ENCODE peak calls at places on chromosomes 6 and 20, in nine cellular contexts. O is HCT116; C is nephron progenitor cell; M is heart right ventricle; Y is CD4-positive, alpha-beta T cell; A is upper lobe of left lung; G is GM12865; U is body of pancreas; Z is foreskin fibroblast. H is an unnamed sample.

GRCh38 chr6:111534366-111534765 is 51.3 kb upstream of the REV3L start:
- DNase-seq in O (no peak), C (no peak), Y (no peak), Z (no peak), U (peak), G (no peak), M (peak), A (no peak), H (no peak)

GRCh38 chr6:26161322-26161721 is 74.1 kb downstream of the HFE start:
- DNase-seq in U (no peak), A (no peak), Y (no peak), C (no peak), O (no peak), M (no peak), Z (no peak), G (no peak), H (no peak)

GRCh38 chr20:46545077-46545826 is 5.2 kb downstream of the OCSTAMP start:
- DNase-seq in Z (no peak), M (no peak), G (peak), Y (no peak), U (no peak), C (no peak), A (peak), O (no peak), H (no peak)

GRCh38 chr6:107290491-107290890 is 168.9 kb downstream of the PDSS2 start:
- DNase-seq in O (no peak), A (no peak), M (no peak), C (no peak), G (no peak), Y (no peak), Z (no peak), U (no peak), H (no peak)

GRCh38 chr6:45388328-45388727 is 10.6 kb upstream of the SUPT3H start:
- DNase-seq in Z (peak), C (no peak), O (no peak), M (no peak), A (no peak), Y (no peak), U (no peak), G (no peak), H (no peak)

GRCh38 chr6:149284904-149285303 is 32.6 kb upstream of the TAB2 start:
- DNase-seq in G (peak), C (no peak), M (no peak), Y (no peak), A (no peak), Z (no peak), U (no peak), O (no peak), H (no peak)

GRCh38 chr6:17081860-17082508 is 19.9 kb upstream of the STMND1 start:
- DNase-seq in U (no peak), C (no peak), A (no peak), Z (no peak), M (no peak), O (no peak), Y (no peak), G (no peak), H (no peak)

GRCh38 chr6:24867104-24867703 is 68.5 kb upstream of the ARMH2 start:
- DNase-seq in C (no peak), Y (no peak), M (no peak), Z (no peak), G (no peak), U (no peak), A (no peak), O (no peak), H (no peak)

GRCh38 chr6:112846711-112847110 is 499.6 kb downstream of the RFPL4B start:
- DNase-seq in G (no peak), O (no peak), Z (no peak), A (no peak), Y (no peak), C (no peak), U (no peak), M (peak), H (no peak)

GRCh38 chr6:139871165-139871710 is 496.8 kb upstream of the CITED2 start:
- DNase-seq in M (no peak), Z (no peak), Y (no peak), O (no peak), U (no peak), C (no peak), A (no peak), G (no peak), H (no peak)

GRCh38 chr20:39795401-39796272 is 833.5 kb downstream of the DHX35 start:
- DNase-seq in O (no peak), A (no peak), Z (no peak), M (no peak), C (no peak), G (no peak), U (peak), Y (no peak), H (no peak)

GRCh38 chr20:9068232-9068781 is 580 bp upstream of the PLCB4 start:
- DNase-seq in C (peak), Y (no peak), A (peak), Z (peak), G (no peak), O (no peak), U (peak), M (peak), H (no peak)

GRCh38 chr6:35318200-35318844 is 20.7 kb downstream of the DEF6 start:
- DNase-seq in U (peak), O (no peak), A (peak), G (no peak), C (peak), M (peak), Z (peak), Y (no peak), H (no peak)

GRCh38 chr6:89146748-89147715 is 1.2 kb downstream of the PM20D2 start:
- DNase-seq in A (no peak), U (no peak), C (no peak), G (peak), M (peak), Y (no peak), O (peak), Z (no peak), H (no peak)

GRCh38 chr6:149478631-149479314 is 6.0 kb downstream of the ZC3H12D start:
- DNase-seq in Y (no peak), M (no peak), Z (no peak), G (no peak), U (no peak), C (no peak), A (no peak), O (no peak), H (no peak)

GRCh38 chr6:166543603-166544293 is 42.7 kb downstream of the RAMACL start:
- DNase-seq in A (no peak), O (no peak), Z (no peak), G (no peak), C (no peak), M (no peak), Y (no peak), U (no peak), H (no peak)

GRCh38 chr20:9119776-9120175 is 50.9 kb downstream of the PLCB4 start:
- DNase-seq in U (peak), M (peak), Z (no peak), A (no peak), Y (no peak), G (no peak), O (no peak), C (no peak), H (no peak)

GRCh38 chr20:2688041-2688591 is 4.5 kb upstream of the EBF4 start:
- DNase-seq in Y (peak), Z (peak), M (peak), C (peak), G (peak), A (peak), U (peak), O (peak), H (no peak)

GRCh38 chr6:100880149-100880900 is 804 bp downstream of the ASCC3 start:
- DNase-seq in C (no peak), M (no peak), O (no peak), Y (no peak), U (peak), A (no peak), G (no peak), Z (peak), H (no peak)

GRCh38 chr20:45833883-45834796 is 541 bp downstream of the SNX21 start:
- DNase-seq in O (no peak), M (peak), C (peak), Y (no peak), Z (no peak), U (peak), G (peak), A (peak), H (peak)

GRCh38 chr6:156832166-156832743 is 55.1 kb downstream of the ARID1B start:
- DNase-seq in M (peak), G (peak), U (peak), Z (peak), C (no peak), Y (no peak), A (no peak), O (peak), H (no peak)

GRCh38 chr6:154474636-154475428 is 35.7 kb downstream of the CNKSR3 start:
- DNase-seq in Y (no peak), M (no peak), U (no peak), Z (peak), C (no peak), A (no peak), O (peak), G (no peak), H (no peak)

GRCh38 chr6:6676910-6677441 is 88.5 kb downstream of the LY86 start:
- DNase-seq in A (no peak), Z (peak), M (peak), C (peak), O (peak), Y (peak), G (peak), U (peak), H (peak)

GRCh38 chr6:7469696-7470095 is 71.8 kb upstream of the DSP start:
- DNase-seq in A (no peak), O (no peak), U (no peak), C (no peak), Z (no peak), M (no peak), Y (no peak), G (no peak), H (no peak)

GRCh38 chr20:14288341-14289330 is 48.8 kb downstream of the FLRT3 start:
- DNase-seq in Y (no peak), G (no peak), U (no peak), C (no peak), O (peak), Z (peak), A (no peak), M (no peak), H (no peak)

GRCh38 chr20:11719153-11719552 is 198.5 kb upstream of the BTBD3 start:
- DNase-seq in U (no peak), Y (no peak), C (no peak), Z (no peak), G (no peak), O (no peak), M (no peak), A (no peak), H (no peak)

GRCh38 chr20:50342638-50343102 is 152.0 kb downstream of the CEBPB start:
- DNase-seq in G (no peak), A (no peak), Z (no peak), U (no peak), M (no peak), O (no peak), Y (no peak), C (no peak), H (no peak)

GRCh38 chr20:50343490-50344179 is 153.0 kb downstream of the CEBPB start:
- DNase-seq in Y (no peak), O (no peak), M (no peak), U (peak), G (no peak), A (peak), C (no peak), Z (no peak), H (no peak)

GRCh38 chr20:50343125-50343489 is 152.5 kb downstream of the CEBPB start:
- DNase-seq in G (no peak), A (no peak), O (no peak), C (no peak), Z (no peak), M (no peak), U (no peak), Y (no peak), H (no peak)

GRCh38 chr20:50345712-50346371 is 155.2 kb downstream of the CEBPB start:
- DNase-seq in U (no peak), Z (no peak), O (no peak), G (no peak), C (no peak), A (no peak), M (no peak), Y (no peak), H (no peak)

GRCh38 chr20:50344232-50345071 is 153.8 kb downstream of the CEBPB start:
- DNase-seq in O (no peak), G (peak), Z (no peak), C (no peak), M (no peak), U (no peak), Y (no peak), A (no peak), H (no peak)
- TF ChIP-seq CTCF in O (peak), G (peak), Z (no peak), C (no peak), M (peak), U (no peak), Y (no peak), A (peak), H (no peak)

DNA sequence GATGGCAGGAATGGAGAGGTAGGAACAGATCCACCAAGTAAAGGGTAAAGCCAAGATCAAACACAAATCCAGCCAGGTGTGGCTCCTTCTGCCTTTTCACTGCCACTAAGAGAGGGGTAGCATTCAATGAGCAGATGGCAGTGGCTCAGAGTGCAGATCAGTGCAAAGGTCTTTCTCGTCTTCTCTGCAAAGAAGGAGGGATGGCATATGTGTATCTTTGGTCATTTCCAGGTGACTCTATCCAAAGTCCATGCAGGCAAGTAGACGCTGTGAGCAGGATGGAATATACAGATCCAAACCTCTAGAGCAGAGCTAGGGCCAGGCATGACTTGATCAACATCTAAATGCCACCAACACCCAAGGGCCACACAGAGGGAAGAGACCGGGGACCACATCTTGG is 6.9 kb downstream of the BANF2 start:
- DNase-seq in M (no peak), A (no peak), C (no peak), Z (no peak), G (no peak), Y (no peak), O (no peak), U (peak), H (no peak)
- TF ChIP-seq CTCF in M (no peak), A (no peak), C (no peak), Z (no peak), G (no peak), Y (no peak), O (no peak), U (no peak), H (no peak)

GRCh38 chr6:3206339-3207015 is 21.0 kb downstream of the TUBB2B start:
- DNase-seq in U (no peak), G (no peak), M (no peak), O (no peak), Y (no peak), C (no peak), Z (no peak), A (no peak), H (no peak)
- TF ChIP-seq CTCF in U (no peak), G (no peak), M (no peak), O (no peak), Y (no peak), C (no peak), Z (no peak), A (no peak), H (no peak)

GRCh38 chr6:79697430-79697829 is 66.3 kb downstream of the SH3BGRL2 start:
- DNase-seq in U (no peak), O (no peak), Y (no peak), G (peak), A (no peak), M (no peak), Z (no peak), C (no peak), H (no peak)

GRCh38 chr6:79699606-79700005 is 68.5 kb downstream of the SH3BGRL2 start:
- DNase-seq in C (no peak), O (no peak), A (no peak), Y (no peak), M (no peak), U (no peak), G (no peak), Z (no peak), H (no peak)

GRCh38 chr6:79694156-79694555 is 63.0 kb downstream of the SH3BGRL2 start:
- DNase-seq in Z (no peak), M (no peak), G (no peak), C (no peak), A (no peak), O (no peak), Y (no peak), U (no peak), H (no peak)

DNA sequence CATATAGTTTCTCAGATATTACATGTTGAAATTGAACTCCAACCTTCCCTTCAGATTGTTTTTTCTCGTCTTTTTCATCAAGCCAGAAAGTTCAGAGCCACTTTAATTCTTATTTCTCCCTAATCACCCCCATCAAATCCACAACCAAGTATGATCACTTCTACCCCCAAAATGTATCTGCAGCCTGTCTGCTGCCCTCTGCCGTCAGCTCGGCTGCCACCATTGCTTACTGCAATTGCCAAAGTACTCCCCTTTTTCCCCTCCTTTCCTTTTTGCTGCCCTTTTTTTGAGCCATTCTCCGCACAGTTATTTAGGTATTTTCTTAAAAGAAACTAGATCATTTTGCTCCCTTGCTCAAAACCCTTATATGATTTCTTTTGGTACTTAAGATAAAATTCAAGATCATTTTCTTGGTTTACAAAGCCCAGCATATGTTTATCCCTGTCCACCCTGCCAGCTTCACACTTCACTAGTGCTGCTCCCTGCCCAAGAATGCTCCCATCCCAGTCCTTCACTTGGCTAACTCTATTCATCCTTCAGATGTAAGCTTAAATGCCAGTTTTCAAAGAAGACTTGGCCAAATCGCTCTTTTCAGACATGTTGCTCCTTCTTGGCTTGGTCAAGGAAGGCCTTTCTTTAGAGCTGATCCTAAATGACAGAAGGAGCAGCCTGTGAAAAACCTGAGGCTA is 63.6 kb downstream of the SH3BGRL2 start:
- DNase-seq in Z (no peak), A (no peak), O (no peak), G (no peak), C (no peak), Y (no peak), M (no peak), U (no peak), H (no peak)
- TF ChIP-seq CTCF in Z (no peak), A (no peak), O (no peak), G (no peak), C (peak), Y (no peak), M (no peak), U (no peak), H (no peak)

DNA sequence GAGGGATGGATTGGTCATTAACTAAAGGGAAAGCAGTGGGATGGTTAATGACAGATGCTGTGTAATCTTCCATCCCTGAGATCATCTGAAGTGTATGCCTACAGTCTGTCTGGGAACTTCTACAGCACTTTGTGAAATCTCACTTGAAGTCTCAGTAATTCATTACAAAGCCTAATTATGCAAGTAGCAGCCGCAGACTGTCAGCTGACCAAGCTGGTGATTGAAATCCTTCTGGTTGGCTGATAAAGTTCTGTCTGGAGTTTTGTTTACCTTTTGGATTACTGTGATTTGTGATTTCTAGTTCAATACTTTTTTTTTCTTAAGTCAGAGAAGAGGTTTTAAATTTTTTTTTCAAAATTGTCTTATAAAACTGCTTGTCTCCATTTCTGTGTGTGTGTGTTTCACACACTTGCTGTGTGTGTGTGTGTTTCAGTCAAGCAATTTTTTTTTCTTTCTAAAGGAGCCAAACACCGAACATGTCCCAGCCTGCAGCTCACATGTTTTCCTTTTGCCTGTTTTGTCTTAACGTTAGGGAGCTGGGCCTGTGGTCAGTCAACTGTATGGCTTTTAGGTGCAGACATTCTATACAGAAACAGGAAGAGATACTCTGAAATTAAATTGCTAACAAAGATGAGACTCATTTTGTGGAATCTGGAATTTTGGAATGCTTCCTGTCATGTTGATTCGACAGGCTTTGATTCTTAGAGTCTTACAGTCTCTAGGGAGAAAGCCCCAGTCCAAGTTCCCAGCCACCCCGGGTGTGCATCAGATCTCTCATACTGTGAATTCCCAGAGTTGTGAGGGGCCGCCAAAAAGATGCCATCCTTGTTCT is 28.5 kb upstream of the ADGRF4 start:
- DNase-seq in M (no peak), O (no peak), U (no peak), Y (no peak), C (peak), Z (no peak), A (no peak), G (no peak), H (no peak)
- TF ChIP-seq CTCF in M (no peak), O (no peak), U (no peak), Y (no peak), C (no peak), Z (no peak), A (no peak), G (no peak), H (no peak)

GRCh38 chr20:58512808-58513552 is 2.2 kb downstream of the APCDD1L start:
- DNase-seq in G (no peak), Y (no peak), M (no peak), O (no peak), A (no peak), C (no peak), U (no peak), Z (no peak), H (no peak)
- TF ChIP-seq CTCF in G (no peak), Y (no peak), M (no peak), O (no peak), A (no peak), C (no peak), U (no peak), Z (no peak), H (no peak)

DNA sequence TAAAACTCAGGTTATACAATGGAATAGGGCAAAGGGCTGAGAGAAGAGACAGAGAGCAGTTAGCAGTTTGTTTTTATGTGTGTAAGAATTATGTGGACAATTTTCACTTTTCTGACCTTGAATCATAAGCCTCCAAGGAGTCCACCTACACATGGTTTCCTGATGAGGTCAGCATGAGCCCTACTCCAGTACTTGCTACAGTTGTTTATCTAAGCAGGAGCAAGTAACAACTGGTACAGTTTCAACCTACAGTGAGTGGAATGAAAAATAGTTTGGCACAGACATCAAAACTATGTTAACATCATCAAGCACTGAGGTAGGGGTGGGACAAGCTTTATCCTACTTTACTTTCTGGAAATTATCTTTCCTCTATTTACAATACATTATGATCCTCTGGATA is 426.7 kb upstream of the ID4 start:
- DNase-seq in Y (no peak), Z (peak), O (no peak), C (no peak), M (no peak), U (no peak), A (no peak), G (no peak), H (no peak)
- TF ChIP-seq CTCF in Y (no peak), Z (no peak), O (no peak), C (no peak), M (no peak), U (no peak), A (no peak), G (no peak), H (no peak)

GRCh38 chr6:151683381-151683780 is 124.1 kb upstream of the ESR1 start:
- DNase-seq in A (no peak), C (no peak), G (no peak), M (no peak), Y (no peak), O (no peak), Z (no peak), U (no peak), H (no peak)

GRCh38 chr6:151682251-151682650 is 125.2 kb upstream of the ESR1 start:
- DNase-seq in M (no peak), Z (no peak), U (no peak), Y (no peak), O (no peak), C (no peak), G (no peak), A (no peak), H (no peak)

GRCh38 chr6:151681426-151682059 is 125.9 kb upstream of the ESR1 start:
- DNase-seq in O (no peak), A (peak), U (no peak), Z (peak), M (no peak), C (no peak), G (peak), Y (no peak), H (no peak)

GRCh38 chr6:151680846-151681425 is 126.5 kb upstream of the ESR1 start:
- DNase-seq in G (no peak), M (no peak), Z (no peak), Y (no peak), O (no peak), A (peak), U (no peak), C (peak), H (no peak)

GRCh38 chr6:151682922-151683321 is 124.6 kb upstream of the ESR1 start:
- DNase-seq in O (no peak), U (no peak), A (no peak), C (no peak), G (no peak), Y (no peak), Z (no peak), M (no peak), H (no peak)
- TF ChIP-seq CTCF in O (no peak), U (no peak), A (no peak), C (no peak), G (no peak), Y (no peak), Z (no peak), M (no peak), H (no peak)